ENCODE peak calls at places on chromosomes 16 and 17, in eight cellular contexts. J, L, K, Z, R, C, U and P are unnamed samples.

GRCh38 chr17:76373481-76373825 is 11.0 kb upstream of the SPHK1 start:
- DNase-seq in J (no peak), L (no peak), K (no peak), Z (no peak), R (peak; percentile 37), C (no peak), U (no peak), P (no peak)

GRCh38 chr17:67260051-67260987 is 15.3 kb upstream of the HELZ start:
- DNase-seq in J (peak; percentile 32), L (no peak), K (peak; percentile 47), Z (no peak), R (peak; percentile 20), C (no peak), U (peak; percentile 87), P (peak; percentile 51)

GRCh38 chr17:4947411-4948165 is 742 bp downstream of the PFN1 start:
- DNase-seq in J (peak; percentile 53), L (peak; percentile 93), K (peak; percentile 38), Z (no peak), R (peak; percentile 55), C (peak; percentile 37), U (peak; percentile 39), P (no peak)

GRCh38 chr16:30659507-30660423 is 1.5 kb downstream of the FBRS start:
- DNase-seq in J (no peak), L (no peak), K (no peak), Z (no peak), R (peak; percentile 26), C (peak; percentile 73), U (no peak), P (no peak)

GRCh38 chr17:62057696-62058095 is 7.4 kb downstream of the MED13 start:
- DNase-seq in J (no peak), L (no peak), K (no peak), Z (no peak), R (peak; percentile 8), C (no peak), U (no peak), P (no peak)

GRCh38 chr17:28524476-28525415 is 18.6 kb downstream of the FOXN1 start:
- DNase-seq in J (no peak), L (no peak), K (peak; percentile 79), Z (no peak), R (peak; percentile 74), C (no peak), U (peak; percentile 22), P (peak; percentile 13)

GRCh38 chr16:86462334-86463084 is 47.8 kb upstream of the FOXF1 start:
- DNase-seq in J (no peak), L (no peak), K (no peak), Z (no peak), R (peak; percentile 79), C (no peak), U (peak; percentile 72), P (no peak)

GRCh38 chr17:19304209-19304608 is 58.3 kb downstream of the B9D1 start:
- DNase-seq in J (peak; percentile 69), L (no peak), K (peak; percentile 19), Z (no peak), R (peak; percentile 79), C (no peak), U (peak; percentile 73), P (no peak)

GRCh38 chr17:8918811-8919210 is 46.7 kb downstream of the PIK3R5 start:
- DNase-seq in J (no peak), L (no peak), K (peak; percentile 11), Z (no peak), R (peak; percentile 62), C (no peak), U (peak; percentile 47), P (no peak)

GRCh38 chr16:88702364-88703210 is 3.6 kb downstream of the RNF166 start:
- DNase-seq in J (no peak), L (no peak), K (no peak), Z (no peak), R (no peak), C (no peak), U (no peak), P (no peak)

GRCh38 chr16:77288222-77288621 is 89.0 kb downstream of the SYCE1L start:
- DNase-seq in J (no peak), L (no peak), K (peak; percentile 67), Z (no peak), R (peak; percentile 96), C (no peak), U (peak; percentile 95), P (peak; percentile 74)

GRCh38 chr17:82933006-82933310 is 93.1 kb upstream of the ZNF750 start:
- DNase-seq in J (no peak), L (peak; percentile 76), K (no peak), Z (no peak), R (no peak), C (peak; percentile 4), U (no peak), P (no peak)

GRCh38 chr16:25546781-25547180 is 145.0 kb upstream of the HS3ST4 start:
- DNase-seq in J (no peak), L (no peak), K (no peak), Z (no peak), R (no peak), C (no peak), U (no peak), P (no peak)

GRCh38 chr17:38605852-38606645 is at the start of gene SRCIN1:
- DNase-seq in J (no peak), L (peak; percentile 88), K (peak; percentile 57), Z (no peak), R (peak; percentile 23), C (peak; percentile 83), U (no peak), P (no peak)

GRCh38 chr17:38604479-38605229 is 1.1 kb downstream of the SRCIN1 start:
- DNase-seq in J (no peak), L (no peak), K (no peak), Z (no peak), R (no peak), C (peak; percentile 57), U (no peak), P (no peak)

GRCh38 chr17:38606646-38607611 is 1.2 kb upstream of the SRCIN1 start:
- DNase-seq in J (peak; percentile 64), L (no peak), K (peak; percentile 48), Z (no peak), R (no peak), C (no peak), U (no peak), P (no peak)

GRCh38 chr17:38603786-38604478 is 1.8 kb downstream of the SRCIN1 start:
- DNase-seq in J (no peak), L (no peak), K (no peak), Z (no peak), R (no peak), C (no peak), U (no peak), P (no peak)

DNA sequence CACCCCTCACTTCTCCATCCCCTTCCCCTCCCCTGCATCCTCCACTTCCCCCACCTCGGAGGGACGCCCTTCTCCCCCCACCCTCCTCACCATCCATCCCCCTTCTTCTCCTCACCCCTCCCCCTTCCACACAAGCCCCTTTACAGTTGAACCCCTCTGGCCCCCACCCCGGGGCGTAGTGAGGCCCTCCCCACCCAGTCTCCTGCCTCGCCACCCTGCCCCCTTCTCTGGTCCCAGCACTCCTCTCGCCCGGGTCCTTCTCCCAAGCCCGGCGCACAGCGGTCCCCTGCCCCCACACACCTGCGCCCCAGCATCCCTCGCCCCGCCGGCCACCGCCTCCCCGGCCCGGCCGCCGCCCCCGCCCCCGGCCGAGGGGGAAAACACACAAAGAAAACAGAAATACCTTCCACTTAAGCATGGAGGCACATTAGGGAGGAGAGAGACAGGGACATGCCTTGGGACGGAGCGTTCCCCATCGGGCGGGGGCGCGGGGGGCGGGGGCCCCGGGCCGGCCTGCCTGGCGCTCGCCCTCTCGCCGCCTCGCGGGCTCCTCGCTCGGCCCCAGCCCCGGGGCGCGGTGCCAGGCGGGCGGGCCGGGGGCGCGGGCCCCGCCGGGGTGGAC is 411 bp downstream of the SRCIN1 start:
- DNase-seq in J (no peak), L (no peak), K (no peak), Z (no peak), R (no peak), C (no peak), U (no peak), P (no peak)
- H3K4me3 ChIP-seq in J (peak overlapping the region; percentile 55), L (no peak overlapping the region), K (peak overlapping the region; percentile 64), Z (peak overlapping the region; percentile 30), R (no peak overlapping the region), C (peak overlapping the region; percentile 31), U (no peak overlapping the region), P (no peak overlapping the region)

DNA sequence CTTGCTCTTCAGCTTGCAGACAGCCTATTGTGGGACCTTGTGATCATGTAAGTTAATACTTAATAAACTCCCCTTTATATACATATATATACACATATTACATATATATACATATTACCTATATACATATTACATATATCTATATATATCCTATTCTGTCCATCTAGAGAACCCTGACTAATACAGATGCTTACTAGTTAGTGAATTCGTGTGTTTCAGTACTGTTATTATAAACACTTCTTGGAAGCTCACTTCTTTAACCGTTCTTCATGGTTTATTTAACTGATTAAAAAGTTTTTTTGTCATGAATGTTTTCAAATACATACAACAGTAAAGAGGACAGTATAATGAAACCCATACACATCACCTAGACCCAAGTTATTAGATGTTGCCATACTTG is 12.6 kb downstream of the ORC6 start:
- DNase-seq in J (no peak), L (no peak), K (no peak), Z (no peak), R (no peak), C (no peak), U (no peak), P (no peak)
- TF ChIP-seq CTCF in J (no peak), L (no peak), K (no peak), Z (no peak), R (no peak), C (no peak), U (no peak), P (no peak)

GRCh38 chr17:80774146-80774545 is 217.5 kb upstream of the CHMP6 start:
- DNase-seq in J (no peak), L (no peak), K (no peak), Z (no peak), R (no peak), C (no peak), U (no peak), P (no peak)
- H3K4me3 ChIP-seq in J (no peak overlapping the region), L (no peak overlapping the region), K (no peak overlapping the region), Z (no peak overlapping the region), R (no peak overlapping the region), C (no peak overlapping the region), U (no peak overlapping the region), P (no peak overlapping the region)

GRCh38 chr16:22734313-22734869 is 79.6 kb upstream of the HS3ST2 start:
- DNase-seq in J (no peak), L (no peak), K (no peak), Z (no peak), R (no peak), C (no peak), U (no peak), P (no peak)

GRCh38 chr16:22736791-22737190 is 77.2 kb upstream of the HS3ST2 start:
- DNase-seq in J (no peak), L (no peak), K (no peak), Z (no peak), R (no peak), C (no peak), U (no peak), P (no peak)

GRCh38 chr16:22743401-22743800 is 70.6 kb upstream of the HS3ST2 start:
- DNase-seq in J (no peak), L (no peak), K (no peak), Z (no peak), R (no peak), C (no peak), U (no peak), P (no peak)

DNA sequence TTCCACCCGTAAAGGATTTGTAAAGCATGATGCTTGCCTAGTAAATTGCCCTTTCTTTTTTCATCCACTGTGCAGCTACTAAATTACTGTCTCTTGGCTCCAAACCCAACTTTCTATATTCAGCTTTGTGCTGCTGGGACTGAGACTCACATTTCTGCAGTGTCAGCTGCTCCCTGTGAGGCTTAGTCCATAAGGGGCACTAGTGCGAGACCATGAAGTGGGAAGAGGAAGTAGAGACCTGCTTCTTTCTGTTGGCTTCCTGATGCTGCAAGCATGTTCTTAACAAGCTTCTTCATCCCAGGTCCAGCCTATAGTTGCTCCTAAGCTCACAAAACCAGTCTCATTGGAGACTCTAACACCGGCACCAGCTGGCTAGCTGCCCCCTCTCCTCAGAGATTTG is 74.9 kb upstream of the HS3ST2 start:
- DNase-seq in J (no peak), L (no peak), K (no peak), Z (no peak), R (no peak), C (no peak), U (no peak), P (no peak)
- TF ChIP-seq CTCF in J (no peak), L (no peak), K (no peak), Z (no peak), R (no peak), C (no peak), U (no peak), P (no peak)